ENCODE peak calls at places on chromosomes 11 and 22, in nine cellular contexts. One of them, this sample, is unnamed.

GRCh38 chr11:16985297-16985696 is 28.9 kb downstream of the PLEKHA7 start:
- DNase-seq in WTC11: no peak
- DNase-seq in progenitor cell of endocrine pancreas: no peak
- DNase-seq in spleen: no peak
- DNase-seq in CD4-positive, CD25-positive, alpha-beta regulatory T cell: no peak
- DNase-seq in NCI-H2171 treated with DMSO at 0.1 percent for 48 hours: no peak
- DNase-seq in mucosa of gallbladder: peak
- DNase-seq in NAMALWA: no peak
- DNase-seq in COR-L47: no peak
- DNase-seq in this sample: no peak

GRCh38 chr11:99351620-99352019 is 330.9 kb downstream of the CNTN5 start:
- DNase-seq in WTC11: no peak
- DNase-seq in spleen: no peak
- DNase-seq in progenitor cell of endocrine pancreas: no peak
- DNase-seq in NCI-H2171 treated with DMSO at 0.1 percent for 48 hours: peak
- DNase-seq in NAMALWA: no peak
- DNase-seq in CD4-positive, CD25-positive, alpha-beta regulatory T cell: no peak
- DNase-seq in mucosa of gallbladder: no peak
- DNase-seq in COR-L47: peak
- DNase-seq in this sample: no peak

GRCh38 chr11:7605544-7605943 is 67.8 kb downstream of the CYB5R2 start:
- DNase-seq in progenitor cell of endocrine pancreas: no peak
- DNase-seq in WTC11: no peak
- DNase-seq in mucosa of gallbladder: peak
- DNase-seq in CD4-positive, CD25-positive, alpha-beta regulatory T cell: no peak
- DNase-seq in spleen: no peak
- DNase-seq in NAMALWA: no peak
- DNase-seq in NCI-H2171 treated with DMSO at 0.1 percent for 48 hours: no peak
- DNase-seq in COR-L47: no peak
- DNase-seq in this sample: no peak

GRCh38 chr22:46660604-46661201 is 40.5 kb downstream of the GRAMD4 start:
- DNase-seq in spleen: no peak
- DNase-seq in WTC11: no peak
- DNase-seq in NAMALWA: no peak
- DNase-seq in progenitor cell of endocrine pancreas: no peak
- DNase-seq in CD4-positive, CD25-positive, alpha-beta regulatory T cell: no peak
- DNase-seq in COR-L47: peak
- DNase-seq in mucosa of gallbladder: peak
- DNase-seq in NCI-H2171 treated with DMSO at 0.1 percent for 48 hours: peak
- DNase-seq in this sample: no peak

GRCh38 chr11:121914508-121914907 is 201.5 kb downstream of the BLID start:
- DNase-seq in NCI-H2171 treated with DMSO at 0.1 percent for 48 hours: no peak
- DNase-seq in spleen: no peak
- DNase-seq in NAMALWA: no peak
- DNase-seq in CD4-positive, CD25-positive, alpha-beta regulatory T cell: no peak
- DNase-seq in WTC11: no peak
- DNase-seq in progenitor cell of endocrine pancreas: no peak
- DNase-seq in mucosa of gallbladder: no peak
- DNase-seq in COR-L47: no peak
- DNase-seq in this sample: no peak

GRCh38 chr11:45795379-45795778 is 9.6 kb upstream of the SLC35C1 start:
- DNase-seq in COR-L47: no peak
- DNase-seq in CD4-positive, CD25-positive, alpha-beta regulatory T cell: no peak
- DNase-seq in mucosa of gallbladder: no peak
- DNase-seq in progenitor cell of endocrine pancreas: no peak
- DNase-seq in spleen: no peak
- DNase-seq in WTC11: no peak
- DNase-seq in NCI-H2171 treated with DMSO at 0.1 percent for 48 hours: no peak
- DNase-seq in NAMALWA: no peak
- DNase-seq in this sample: no peak

GRCh38 chr11:101345891-101346290 is 216.3 kb upstream of the PGR start:
- DNase-seq in mucosa of gallbladder: no peak
- DNase-seq in spleen: no peak
- DNase-seq in CD4-positive, CD25-positive, alpha-beta regulatory T cell: no peak
- DNase-seq in progenitor cell of endocrine pancreas: no peak
- DNase-seq in NCI-H2171 treated with DMSO at 0.1 percent for 48 hours: no peak
- DNase-seq in COR-L47: no peak
- DNase-seq in WTC11: no peak
- DNase-seq in NAMALWA: no peak
- DNase-seq in this sample: no peak

GRCh38 chr11:111541209-111542061 is 915 bp downstream of the LAYN start:
- DNase-seq in CD4-positive, CD25-positive, alpha-beta regulatory T cell: no peak
- DNase-seq in mucosa of gallbladder: peak
- DNase-seq in COR-L47: no peak
- DNase-seq in progenitor cell of endocrine pancreas: no peak
- DNase-seq in WTC11: peak
- DNase-seq in NCI-H2171 treated with DMSO at 0.1 percent for 48 hours: no peak
- DNase-seq in spleen: peak
- DNase-seq in NAMALWA: no peak
- DNase-seq in this sample: no peak

GRCh38 chr11:70506986-70507385 is 108.7 kb downstream of the CTTN start:
- DNase-seq in NCI-H2171 treated with DMSO at 0.1 percent for 48 hours: no peak
- DNase-seq in NAMALWA: no peak
- DNase-seq in mucosa of gallbladder: no peak
- DNase-seq in progenitor cell of endocrine pancreas: no peak
- DNase-seq in spleen: peak
- DNase-seq in WTC11: no peak
- DNase-seq in CD4-positive, CD25-positive, alpha-beta regulatory T cell: no peak
- DNase-seq in COR-L47: no peak
- DNase-seq in this sample: no peak

GRCh38 chr11:34136420-34136819 is 31.0 kb downstream of the NAT10 start:
- DNase-seq in COR-L47: no peak
- DNase-seq in NAMALWA: no peak
- DNase-seq in CD4-positive, CD25-positive, alpha-beta regulatory T cell: no peak
- DNase-seq in progenitor cell of endocrine pancreas: no peak
- DNase-seq in spleen: no peak
- DNase-seq in WTC11: no peak
- DNase-seq in mucosa of gallbladder: no peak
- DNase-seq in NCI-H2171 treated with DMSO at 0.1 percent for 48 hours: no peak
- DNase-seq in this sample: no peak

GRCh38 chr22:36366291-36366708 is 21.5 kb downstream of the MYH9 start:
- DNase-seq in mucosa of gallbladder: no peak
- DNase-seq in progenitor cell of endocrine pancreas: no peak
- DNase-seq in CD4-positive, CD25-positive, alpha-beta regulatory T cell: peak
- DNase-seq in NAMALWA: no peak
- DNase-seq in spleen: no peak
- DNase-seq in COR-L47: no peak
- DNase-seq in NCI-H2171 treated with DMSO at 0.1 percent for 48 hours: no peak
- DNase-seq in WTC11: no peak
- DNase-seq in this sample: no peak

GRCh38 chr22:43270314-43270908 is 72.8 kb downstream of the SCUBE1 start:
- DNase-seq in NCI-H2171 treated with DMSO at 0.1 percent for 48 hours: no peak
- DNase-seq in COR-L47: no peak
- DNase-seq in progenitor cell of endocrine pancreas: no peak
- DNase-seq in CD4-positive, CD25-positive, alpha-beta regulatory T cell: no peak
- DNase-seq in spleen: no peak
- DNase-seq in mucosa of gallbladder: no peak
- DNase-seq in WTC11: peak
- DNase-seq in NAMALWA: peak
- DNase-seq in this sample: no peak

GRCh38 chr11:76769645-76770586 is 13.2 kb upstream of the TSKU start:
- DNase-seq in NAMALWA: no peak
- DNase-seq in CD4-positive, CD25-positive, alpha-beta regulatory T cell: no peak
- DNase-seq in COR-L47: no peak
- DNase-seq in spleen: peak
- DNase-seq in WTC11: no peak
- DNase-seq in NCI-H2171 treated with DMSO at 0.1 percent for 48 hours: no peak
- DNase-seq in progenitor cell of endocrine pancreas: no peak
- DNase-seq in mucosa of gallbladder: peak
- DNase-seq in this sample: no peak

GRCh38 chr22:20976291-20976877 is 5.7 kb upstream of the LZTR1 start:
- DNase-seq in CD4-positive, CD25-positive, alpha-beta regulatory T cell: no peak
- DNase-seq in WTC11: no peak
- DNase-seq in NAMALWA: no peak
- DNase-seq in NCI-H2171 treated with DMSO at 0.1 percent for 48 hours: no peak
- DNase-seq in spleen: no peak
- DNase-seq in mucosa of gallbladder: no peak
- DNase-seq in progenitor cell of endocrine pancreas: no peak
- DNase-seq in COR-L47: no peak
- DNase-seq in this sample: no peak

GRCh38 chr11:112377946-112378345 is 117.3 kb upstream of the PLET1 start:
- DNase-seq in NCI-H2171 treated with DMSO at 0.1 percent for 48 hours: no peak
- DNase-seq in NAMALWA: no peak
- DNase-seq in WTC11: no peak
- DNase-seq in COR-L47: no peak
- DNase-seq in mucosa of gallbladder: no peak
- DNase-seq in spleen: no peak
- DNase-seq in progenitor cell of endocrine pancreas: no peak
- DNase-seq in CD4-positive, CD25-positive, alpha-beta regulatory T cell: no peak
- DNase-seq in this sample: no peak

GRCh38 chr11:76663912-76664440 is 6.6 kb downstream of the LRRC32 start:
- DNase-seq in mucosa of gallbladder: no peak
- DNase-seq in progenitor cell of endocrine pancreas: no peak
- DNase-seq in WTC11: no peak
- DNase-seq in NCI-H2171 treated with DMSO at 0.1 percent for 48 hours: no peak
- DNase-seq in NAMALWA: no peak
- DNase-seq in COR-L47: no peak
- DNase-seq in spleen: peak
- DNase-seq in CD4-positive, CD25-positive, alpha-beta regulatory T cell: no peak
- DNase-seq in this sample: no peak

GRCh38 chr11:123047947-123048293 is 14.0 kb downstream of the HSPA8 start:
- DNase-seq in progenitor cell of endocrine pancreas: no peak
- DNase-seq in WTC11: no peak
- DNase-seq in spleen: no peak
- DNase-seq in NAMALWA: no peak
- DNase-seq in mucosa of gallbladder: no peak
- DNase-seq in NCI-H2171 treated with DMSO at 0.1 percent for 48 hours: no peak
- DNase-seq in CD4-positive, CD25-positive, alpha-beta regulatory T cell: no peak
- DNase-seq in COR-L47: no peak
- DNase-seq in this sample: no peak

GRCh38 chr11:105245781-105246315 is 106.3 kb upstream of the CARD18 start:
- DNase-seq in COR-L47: no peak
- DNase-seq in NCI-H2171 treated with DMSO at 0.1 percent for 48 hours: no peak
- DNase-seq in NAMALWA: no peak
- DNase-seq in progenitor cell of endocrine pancreas: no peak
- DNase-seq in spleen: no peak
- DNase-seq in WTC11: no peak
- DNase-seq in CD4-positive, CD25-positive, alpha-beta regulatory T cell: no peak
- DNase-seq in mucosa of gallbladder: no peak
- DNase-seq in this sample: no peak

GRCh38 chr22:48376428-48376827 is 1451.2 kb downstream of the BRD1 start:
- DNase-seq in NAMALWA: no peak
- DNase-seq in progenitor cell of endocrine pancreas: no peak
- DNase-seq in spleen: peak
- DNase-seq in NCI-H2171 treated with DMSO at 0.1 percent for 48 hours: no peak
- DNase-seq in mucosa of gallbladder: no peak
- DNase-seq in COR-L47: no peak
- DNase-seq in CD4-positive, CD25-positive, alpha-beta regulatory T cell: no peak
- DNase-seq in WTC11: no peak
- DNase-seq in this sample: no peak

GRCh38 chr22:46791201-46791731 is 28.8 kb downstream of the TBC1D22A start:
- DNase-seq in NCI-H2171 treated with DMSO at 0.1 percent for 48 hours: no peak
- DNase-seq in CD4-positive, CD25-positive, alpha-beta regulatory T cell: peak
- DNase-seq in mucosa of gallbladder: peak
- DNase-seq in progenitor cell of endocrine pancreas: no peak
- DNase-seq in COR-L47: no peak
- DNase-seq in spleen: peak
- DNase-seq in NAMALWA: peak
- DNase-seq in WTC11: no peak
- DNase-seq in this sample: no peak

GRCh38 chr11:117076941-117077659 is 21.1 kb downstream of the SIK3 start:
- DNase-seq in NAMALWA: no peak
- DNase-seq in COR-L47: no peak
- DNase-seq in spleen: no peak
- DNase-seq in mucosa of gallbladder: no peak
- DNase-seq in CD4-positive, CD25-positive, alpha-beta regulatory T cell: no peak
- DNase-seq in progenitor cell of endocrine pancreas: no peak
- DNase-seq in WTC11: no peak
- DNase-seq in NCI-H2171 treated with DMSO at 0.1 percent for 48 hours: peak
- DNase-seq in this sample: no peak

GRCh38 chr11:350723-351255 is 18.5 kb upstream of the B4GALNT4 start:
- DNase-seq in progenitor cell of endocrine pancreas: no peak
- DNase-seq in CD4-positive, CD25-positive, alpha-beta regulatory T cell: no peak
- DNase-seq in mucosa of gallbladder: no peak
- DNase-seq in WTC11: no peak
- DNase-seq in NCI-H2171 treated with DMSO at 0.1 percent for 48 hours: no peak
- DNase-seq in spleen: peak
- DNase-seq in NAMALWA: no peak
- DNase-seq in COR-L47: no peak
- DNase-seq in this sample: no peak

GRCh38 chr11:121460941-121461514 is 8.3 kb upstream of the SORL1-AS1 start:
- DNase-seq in spleen: no peak
- DNase-seq in NAMALWA: no peak
- DNase-seq in progenitor cell of endocrine pancreas: no peak
- DNase-seq in COR-L47: no peak
- DNase-seq in WTC11: no peak
- DNase-seq in CD4-positive, CD25-positive, alpha-beta regulatory T cell: no peak
- DNase-seq in mucosa of gallbladder: no peak
- DNase-seq in NCI-H2171 treated with DMSO at 0.1 percent for 48 hours: peak
- DNase-seq in this sample: no peak

GRCh38 chr22:49957826-49958461 is 2.6 kb upstream of the PIM3 start:
- DNase-seq in spleen: peak
- DNase-seq in NAMALWA: no peak
- DNase-seq in CD4-positive, CD25-positive, alpha-beta regulatory T cell: no peak
- DNase-seq in mucosa of gallbladder: no peak
- DNase-seq in NCI-H2171 treated with DMSO at 0.1 percent for 48 hours: no peak
- DNase-seq in progenitor cell of endocrine pancreas: no peak
- DNase-seq in WTC11: no peak
- DNase-seq in COR-L47: no peak
- DNase-seq in this sample: no peak

GRCh38 chr11:9038537-9038936 is 34.7 kb upstream of the NRIP3 start:
- DNase-seq in progenitor cell of endocrine pancreas: no peak
- DNase-seq in CD4-positive, CD25-positive, alpha-beta regulatory T cell: no peak
- DNase-seq in NCI-H2171 treated with DMSO at 0.1 percent for 48 hours: no peak
- DNase-seq in WTC11: no peak
- DNase-seq in mucosa of gallbladder: no peak
- DNase-seq in spleen: no peak
- DNase-seq in COR-L47: no peak
- DNase-seq in NAMALWA: no peak
- DNase-seq in this sample: no peak

GRCh38 chr22:31036671-31037550 is 44.2 kb upstream of the SMTN start:
- DNase-seq in COR-L47: no peak
- DNase-seq in CD4-positive, CD25-positive, alpha-beta regulatory T cell: no peak
- DNase-seq in progenitor cell of endocrine pancreas: no peak
- DNase-seq in NAMALWA: no peak
- DNase-seq in NCI-H2171 treated with DMSO at 0.1 percent for 48 hours: peak
- DNase-seq in spleen: no peak
- DNase-seq in mucosa of gallbladder: peak
- DNase-seq in WTC11: no peak
- DNase-seq in this sample: peak

GRCh38 chr11:112277937-112278336 is 17.3 kb upstream of the PLET1 start:
- DNase-seq in NAMALWA: no peak
- DNase-seq in WTC11: no peak
- DNase-seq in mucosa of gallbladder: no peak
- DNase-seq in CD4-positive, CD25-positive, alpha-beta regulatory T cell: no peak
- DNase-seq in spleen: no peak
- DNase-seq in COR-L47: no peak
- DNase-seq in NCI-H2171 treated with DMSO at 0.1 percent for 48 hours: no peak
- DNase-seq in progenitor cell of endocrine pancreas: no peak
- DNase-seq in this sample: no peak

GRCh38 chr22:30159561-30160353 is 79.5 kb downstream of the HORMAD2 start:
- DNase-seq in mucosa of gallbladder: peak
- DNase-seq in spleen: no peak
- DNase-seq in NCI-H2171 treated with DMSO at 0.1 percent for 48 hours: no peak
- DNase-seq in COR-L47: no peak
- DNase-seq in NAMALWA: no peak
- DNase-seq in WTC11: no peak
- DNase-seq in CD4-positive, CD25-positive, alpha-beta regulatory T cell: no peak
- DNase-seq in progenitor cell of endocrine pancreas: no peak
- DNase-seq in this sample: no peak

GRCh38 chr11:116386118-116386699 is 386.6 kb downstream of the BUD13 start:
- DNase-seq in NAMALWA: no peak
- DNase-seq in spleen: no peak
- DNase-seq in WTC11: no peak
- DNase-seq in mucosa of gallbladder: no peak
- DNase-seq in COR-L47: no peak
- DNase-seq in progenitor cell of endocrine pancreas: no peak
- DNase-seq in CD4-positive, CD25-positive, alpha-beta regulatory T cell: no peak
- DNase-seq in NCI-H2171 treated with DMSO at 0.1 percent for 48 hours: no peak
- DNase-seq in this sample: no peak

GRCh38 chr11:134552749-134553148 is 140.7 kb upstream of the B3GAT1 start:
- DNase-seq in progenitor cell of endocrine pancreas: no peak
- DNase-seq in WTC11: no peak
- DNase-seq in CD4-positive, CD25-positive, alpha-beta regulatory T cell: no peak
- DNase-seq in COR-L47: no peak
- DNase-seq in NAMALWA: no peak
- DNase-seq in NCI-H2171 treated with DMSO at 0.1 percent for 48 hours: no peak
- DNase-seq in mucosa of gallbladder: no peak
- DNase-seq in spleen: no peak
- DNase-seq in this sample: no peak

GRCh38 chr22:29270475-29271271 is 2.6 kb downstream of the EWSR1 start:
- DNase-seq in COR-L47: no peak
- DNase-seq in progenitor cell of endocrine pancreas: no peak
- DNase-seq in WTC11: no peak
- DNase-seq in NCI-H2171 treated with DMSO at 0.1 percent for 48 hours: no peak
- DNase-seq in NAMALWA: peak
- DNase-seq in spleen: no peak
- DNase-seq in mucosa of gallbladder: no peak
- DNase-seq in CD4-positive, CD25-positive, alpha-beta regulatory T cell: no peak
- DNase-seq in this sample: no peak